ENCODE peak calls at places on chromosomes 3 and 15, in six cellular contexts. G, U, A, N, B and S are unnamed samples.

GRCh38 chr3:135739755-135740154 is 225.8 kb upstream of the PPP2R3A start:
- DNase-seq in N (no peak), U (no peak), B (no peak), G (no peak), A (no peak), S (no peak)

GRCh38 chr3:195104340-195104739 is 166.6 kb downstream of the XXYLT1 start:
- DNase-seq in A (no peak), B (no peak), N (no peak), G (no peak), U (no peak), S (no peak)

GRCh38 chr15:62706361-62706760 is 336.2 kb upstream of the TPM1 start:
- DNase-seq in B (no peak), G (no peak), A (no peak), U (no peak), N (no peak), S (no peak)

GRCh38 chr3:87435926-87436630 is 159.7 kb upstream of the POU1F1 start:
- DNase-seq in B (no peak), A (no peak), N (no peak), U (no peak), G (no peak), S (no peak)

GRCh38 chr3:39124876-39125836 is 17.7 kb downstream of the TTC21A start:
- DNase-seq in A (no peak), G (no peak), B (no peak), N (no peak), U (no peak), S (peak; percentile 57)

GRCh38 chr3:180188512-180189309 is 152.0 kb upstream of the PEX5L start:
- DNase-seq in G (no peak), B (no peak), N (no peak), A (no peak), U (peak; percentile 20), S (no peak)

GRCh38 chr3:123371859-123372767 is 76.8 kb downstream of the ADCY5 start:
- DNase-seq in U (no peak), B (no peak), N (no peak), G (no peak), A (no peak), S (no peak)

GRCh38 chr15:69823223-69823907 is 274.4 kb downstream of the TLE3 start:
- DNase-seq in A (no peak), U (no peak), N (no peak), B (no peak), G (no peak), S (peak; percentile 14)

GRCh38 chr3:147113293-147114045 is 292.9 kb downstream of the ZIC4 start:
- DNase-seq in B (no peak), N (no peak), A (no peak), G (no peak), U (no peak), S (peak; percentile 65)

GRCh38 chr3:119240101-119240581 is 537 bp downstream of the B4GALT4 start:
- DNase-seq in G (no peak), B (no peak), U (peak; percentile 25), A (no peak), N (peak; percentile 8), S (peak; percentile 35)

GRCh38 chr3:172069473-172069872 is 30.1 kb downstream of the FNDC3B start:
- DNase-seq in B (no peak), U (no peak), N (no peak), A (no peak), G (no peak), S (no peak)